ENCODE peak calls at places on chromosome 20, in ten cellular contexts. W, B, M, S, R, X, U, C, F and J are unnamed samples.

GRCh38 chr20:46400253-46400652 is 6.2 kb downstream of the ELMO2 start:
- DNase-seq in W (peak; percentile 41), B (no peak), M (no peak), S (peak; percentile 72), R (peak; percentile 76), X (no peak), U (no peak), C (peak; percentile 59), F (no peak), J (peak; percentile 54)

GRCh38 chr20:9323622-9324021 is 190.8 kb upstream of the LAMP5 start:
- DNase-seq in W (no peak), B (no peak), M (no peak), S (no peak), R (no peak), X (peak; percentile 12), U (no peak), C (no peak), F (no peak), J (no peak)

GRCh38 chr20:46056970-46057855 is 28.2 kb downstream of the SLC12A5 start:
- DNase-seq in W (peak; percentile 58), B (no peak), M (no peak), S (peak; percentile 37), R (peak; percentile 26), X (peak; percentile 94), U (no peak), C (no peak), F (peak; percentile 55), J (no peak)

GRCh38 chr20:50130346-50130703 is 17.4 kb upstream of the UBE2V1 start:
- DNase-seq in W (no peak), B (no peak), M (no peak), S (no peak), R (no peak), X (no peak), U (no peak), C (no peak), F (no peak), J (no peak)

GRCh38 chr20:55678126-55678525 is 327.2 kb downstream of the CBLN4 start:
- DNase-seq in W (no peak), B (no peak), M (no peak), S (no peak), R (no peak), X (no peak), U (no peak), C (no peak), F (no peak), J (no peak)

GRCh38 chr20:51969191-51969590 is 166.9 kb upstream of the SALL4 start:
- DNase-seq in W (peak; percentile 43), B (no peak), M (no peak), S (no peak), R (no peak), X (no peak), U (no peak), C (no peak), F (no peak), J (no peak)

GRCh38 chr20:57627972-57628650 is 7.9 kb upstream of the ZBP1 start:
- DNase-seq in W (peak; percentile 42), B (peak; percentile 50), M (no peak), S (no peak), R (peak; percentile 64), X (no peak), U (no peak), C (peak; percentile 19), F (peak; percentile 60), J (peak; percentile 40)

GRCh38 chr20:23541330-23541729 is 27.0 kb downstream of the CST9L start:
- DNase-seq in W (no peak), B (no peak), M (no peak), S (no peak), R (no peak), X (peak; percentile 52), U (no peak), C (no peak), F (no peak), J (no peak)

GRCh38 chr20:57560554-57561355 is at the start of gene PCK1:
- DNase-seq in W (peak; percentile 72), B (peak; percentile 99), M (no peak), S (no peak), R (no peak), X (no peak), U (no peak), C (peak; percentile 14), F (no peak), J (no peak)

GRCh38 chr20:1971893-1972586 is 21.8 kb downstream of the PDYN start:
- DNase-seq in W (no peak), B (no peak), M (no peak), S (no peak), R (no peak), X (no peak), U (no peak), C (no peak), F (no peak), J (no peak)

GRCh38 chr20:21577551-21577950 is 63.7 kb upstream of the NKX2-2 start:
- DNase-seq in W (no peak), B (no peak), M (no peak), S (no peak), R (no peak), X (no peak), U (no peak), C (no peak), F (no peak), J (no peak)

GRCh38 chr20:62602550-62602949 is 39.8 kb upstream of the SLCO4A1 start:
- DNase-seq in W (no peak), B (no peak), M (no peak), S (no peak), R (no peak), X (no peak), U (no peak), C (no peak), F (no peak), J (no peak)

GRCh38 chr20:29742699-29743100 is 1514.8 kb upstream of the DEFB115 start:
- DNase-seq in W (no peak), B (no peak), M (no peak), S (no peak), R (no peak), X (peak; percentile 37), U (no peak), C (no peak), F (no peak), J (no peak)

GRCh38 chr20:3839328-3839727 is 7.3 kb upstream of the MAVS start:
- DNase-seq in W (no peak), B (no peak), M (no peak), S (no peak), R (no peak), X (no peak), U (no peak), C (no peak), F (no peak), J (no peak)

GRCh38 chr20:1434571-1435336 is 31.9 kb downstream of the NSFL1C start:
- DNase-seq in W (no peak), B (peak; percentile 31), M (no peak), S (no peak), R (peak; percentile 87), X (no peak), U (peak; percentile 36), C (peak; percentile 90), F (no peak), J (peak; percentile 79)

GRCh38 chr20:38728911-38729642 is 4.8 kb downstream of the SLC32A1 start:
- DNase-seq in W (no peak), B (no peak), M (no peak), S (no peak), R (no peak), X (peak; percentile 90), U (no peak), C (no peak), F (no peak), J (no peak)
- H3K4me3 ChIP-seq in W (no peak overlapping the region), B (no peak overlapping the region), M (peak overlapping the region; percentile 6), S (no peak overlapping the region), R (no peak overlapping the region), X (peak overlapping the region; percentile 43), U (no peak overlapping the region), C (no peak overlapping the region), F (no peak overlapping the region), J (no peak overlapping the region)

DNA sequence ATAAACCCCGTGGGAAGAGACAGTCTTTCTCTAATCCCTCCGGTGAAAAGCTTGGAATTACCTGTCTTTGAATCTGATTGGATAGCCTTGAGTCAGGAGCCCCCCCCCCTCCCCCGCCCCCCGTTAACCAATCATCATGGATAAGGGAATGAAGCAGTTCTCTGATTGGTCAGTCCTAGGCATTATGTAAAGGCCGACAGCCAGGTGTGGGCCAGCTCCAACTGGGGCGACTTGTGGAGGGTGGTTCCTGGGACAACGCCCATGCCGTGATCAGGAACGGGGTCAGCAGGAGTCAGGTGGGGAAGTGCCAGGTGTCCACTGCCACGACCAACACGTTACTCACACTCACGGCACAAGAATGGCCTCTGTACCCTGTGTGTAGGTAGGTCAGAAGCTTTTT is 406.8 kb upstream of the SULF2 start:
- DNase-seq in W (no peak), B (no peak), M (no peak), S (no peak), R (no peak), X (peak; percentile 70), U (no peak), C (no peak), F (no peak), J (no peak)
- H3K4me3 ChIP-seq in W (no peak overlapping the region), B (no peak overlapping the region), M (no peak overlapping the region), S (no peak overlapping the region), R (no peak overlapping the region), X (no peak overlapping the region), U (no peak overlapping the region), C (no peak overlapping the region), F (no peak overlapping the region), J (no peak overlapping the region)

DNA sequence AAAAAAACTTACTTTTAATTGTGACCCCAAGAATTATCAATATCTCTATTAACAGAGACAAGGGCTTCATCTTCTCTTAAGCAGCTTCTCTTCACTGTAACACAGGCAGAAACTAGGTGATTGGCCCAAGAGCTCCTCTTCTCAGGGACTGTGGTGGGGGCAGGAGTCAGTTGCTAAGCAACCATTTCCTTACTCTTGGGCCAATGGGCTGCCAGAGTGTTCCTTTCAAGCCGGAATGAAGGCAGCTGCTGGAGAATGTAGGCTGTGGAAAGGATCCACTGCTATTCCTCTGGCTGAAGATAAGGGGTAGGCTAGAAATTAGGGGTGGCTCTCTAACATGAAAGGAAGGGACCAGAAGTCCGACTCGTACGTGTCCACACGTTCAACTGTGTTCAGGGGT is at the start of gene SEL1L2:
- DNase-seq in W (no peak), B (no peak), M (peak; percentile 32), S (no peak), R (no peak), X (peak; percentile 81), U (no peak), C (no peak), F (no peak), J (no peak)
- H3K4me3 ChIP-seq in W (no peak within 1 kb of the TSS), B (no peak within 1 kb of the TSS), M (no peak within 1 kb of the TSS), S (no peak within 1 kb of the TSS), R (no peak within 1 kb of the TSS), X (no peak within 1 kb of the TSS), U (no peak within 1 kb of the TSS), C (no peak within 1 kb of the TSS), F (no peak within 1 kb of the TSS), J (no peak within 1 kb of the TSS)

DNA sequence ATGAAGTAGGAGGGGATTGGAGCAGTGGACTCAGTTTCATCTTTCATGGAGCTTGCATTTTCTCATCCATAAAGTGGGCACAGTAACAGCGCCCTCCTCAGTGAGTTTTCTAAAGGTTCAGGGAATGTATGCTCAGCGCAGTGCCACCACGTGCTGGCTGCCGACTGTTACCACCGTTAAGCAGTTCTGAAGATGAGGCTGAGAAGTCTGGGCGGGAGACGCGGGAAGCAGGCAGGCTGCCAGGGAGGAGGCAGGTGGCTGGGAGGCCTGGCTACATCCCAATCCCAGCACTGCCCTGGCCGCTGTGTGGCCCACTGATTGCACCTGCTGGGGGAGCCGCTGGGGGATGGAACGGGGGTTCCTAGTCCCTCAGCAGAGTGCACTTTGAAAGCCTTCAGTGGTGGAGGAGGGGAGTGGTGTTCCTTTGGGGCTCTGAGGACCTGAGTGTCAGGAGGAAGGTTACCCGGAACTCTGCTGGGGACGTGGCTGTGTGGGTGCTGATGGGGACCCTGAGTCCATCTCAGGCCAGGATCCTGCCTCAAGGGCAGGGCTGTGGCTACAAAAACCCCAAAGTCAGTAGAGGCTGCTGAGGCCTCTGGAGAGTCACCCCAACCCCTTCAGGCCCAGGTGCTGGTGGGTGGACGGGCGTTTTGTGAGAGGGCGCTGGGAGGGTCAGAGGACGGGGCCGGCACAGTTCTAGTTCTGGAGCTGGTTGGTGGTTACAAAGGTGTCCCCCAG is 28.0 kb upstream of the PHACTR3 start:
- DNase-seq in W (no peak), B (no peak), M (no peak), S (no peak), R (no peak), X (peak; percentile 81), U (no peak), C (no peak), F (no peak), J (no peak)
- H3K4me3 ChIP-seq in W (no peak overlapping the region), B (no peak overlapping the region), M (peak overlapping the region; percentile 38), S (no peak overlapping the region), R (no peak overlapping the region), X (no peak overlapping the region), U (no peak overlapping the region), C (no peak overlapping the region), F (no peak overlapping the region), J (no peak overlapping the region)